ENCODE peak calls at places on chromosomes 6 and 20, in five cellular contexts. F is heart left ventricle, O is dorsolateral prefrontal cortex, S is AG04450, J is pancreas. T is an unnamed sample.

GRCh38 chr6:107128175-107128574 is 12.9 kb upstream of the BEND3 start:
- DNase-seq in J (no peak), S (no peak), F (no peak), O (no peak), T (no peak)

GRCh38 chr6:44627091-44627878 is 239.8 kb downstream of the CDC5L start:
- DNase-seq in J (no peak), S (no peak), F (peak; percentile 55), O (no peak), T (no peak)

GRCh38 chr6:145015739-145016558 is 719.4 kb downstream of the EPM2A start:
- DNase-seq in F (no peak), S (peak; percentile 72), J (no peak), O (no peak), T (peak; percentile 71)

GRCh38 chr20:14049111-14049510 is 53.8 kb downstream of the MACROD2 start:
- DNase-seq in F (no peak), J (no peak), O (no peak), S (no peak), T (no peak)

GRCh38 chr6:5401845-5402738 is 140.8 kb downstream of the FARS2 start:
- DNase-seq in S (no peak), F (no peak), J (no peak), O (no peak), T (no peak)

GRCh38 chr6:85772641-85773040 is 130.0 kb upstream of the SYNCRIP start:
- DNase-seq in J (no peak), S (no peak), O (no peak), F (no peak), T (no peak)

GRCh38 chr6:139636391-139636790 is 261.9 kb upstream of the CITED2 start:
- DNase-seq in J (no peak), F (no peak), S (no peak), O (no peak), T (no peak)

GRCh38 chr20:11001767-11002540 is 328.2 kb upstream of the JAG1 start:
- DNase-seq in J (no peak), O (no peak), S (no peak), F (no peak), T (no peak)

GRCh38 chr6:75337805-75338204 is 53.2 kb upstream of the TMEM30A start:
- DNase-seq in S (no peak), O (no peak), J (no peak), F (no peak), T (no peak)

GRCh38 chr6:387293-387694 is 4.3 kb upstream of the IRF4 start:
- DNase-seq in S (no peak), F (no peak), J (no peak), O (no peak), T (no peak)

GRCh38 chr6:44805239-44805849 is 417.8 kb downstream of the CDC5L start:
- DNase-seq in J (no peak), S (peak; percentile 39), F (no peak), O (no peak), T (peak; percentile 74)

GRCh38 chr6:142372348-142372747 is 70.5 kb downstream of the ADGRG6 start:
- DNase-seq in O (no peak), S (no peak), J (no peak), F (no peak), T (no peak)

GRCh38 chr6:141809901-141810300 is 322.8 kb upstream of the GJE1 start:
- DNase-seq in F (no peak), J (no peak), O (no peak), S (no peak), T (no peak)

GRCh38 chr6:43267619-43268347 is 24.5 kb downstream of the TTBK1 start:
- DNase-seq in J (no peak), F (no peak), O (no peak), S (no peak), T (no peak)

GRCh38 chr20:63087236-63087871 is 80.6 kb upstream of the BHLHE23 start:
- DNase-seq in O (peak; percentile 13), S (no peak), J (peak; percentile 7), F (peak; percentile 7), T (no peak)

GRCh38 chr6:125794342-125795137 is 3.8 kb downstream of the NCOA7 start:
- DNase-seq in J (no peak), S (no peak), O (no peak), F (no peak), T (no peak)

GRCh38 chr6:166611631-166612030 is 15.4 kb downstream of the RPS6KA2 start:
- DNase-seq in S (no peak), O (no peak), J (no peak), F (no peak), T (no peak)

GRCh38 chr6:24517659-24518538 is 23.1 kb downstream of the ALDH5A1 start:
- DNase-seq in J (no peak), F (no peak), S (no peak), O (no peak), T (no peak)

GRCh38 chr20:23629017-23629541 is 8.7 kb downstream of the CST3 start:
- DNase-seq in O (no peak), S (peak; percentile 8), J (no peak), F (no peak), T (no peak)

GRCh38 chr6:165807249-165807951 is 144.4 kb upstream of the PDE10A start:
- DNase-seq in J (no peak), F (no peak), S (no peak), O (no peak), T (no peak)

GRCh38 chr20:52761867-52762266 is 210.3 kb upstream of the TSHZ2 start:
- DNase-seq in O (no peak), J (no peak), F (no peak), S (no peak), T (no peak)

GRCh38 chr20:49750611-49751396 is 37.1 kb upstream of the B4GALT5 start:
- DNase-seq in J (no peak), F (no peak), O (no peak), S (no peak), T (no peak)

GRCh38 chr20:53253668-53254067 is 281.5 kb downstream of the TSHZ2 start:
- DNase-seq in O (no peak), F (no peak), J (no peak), S (no peak), T (no peak)

GRCh38 chr6:54493138-54493537 is 184.9 kb downstream of the TINAG start:
- DNase-seq in F (no peak), J (no peak), S (peak; percentile 51), O (no peak), T (peak; percentile 76)

GRCh38 chr6:22512716-22513452 is 56.5 kb upstream of the HDGFL1 start:
- DNase-seq in J (no peak), S (peak; percentile 48), O (no peak), F (no peak), T (no peak)

GRCh38 chr6:132234356-132234755 is 166.9 kb downstream of the MOXD1 start:
- DNase-seq in O (no peak), F (no peak), J (no peak), S (no peak), T (no peak)

GRCh38 chr20:45938727-45939438 is 4.4 kb downstream of the PCIF1 start:
- DNase-seq in S (no peak), F (no peak), O (no peak), J (no peak), T (no peak)

GRCh38 chr6:11397622-11398450 is 139.7 kb upstream of the TMEM170B start:
- DNase-seq in J (no peak), F (no peak), O (no peak), S (no peak), T (no peak)

GRCh38 chr6:39599341-39599740 is 125.9 kb downstream of the KIF6 start:
- DNase-seq in S (no peak), J (no peak), F (no peak), O (no peak), T (no peak)

GRCh38 chr6:1778693-1779235 is 169.0 kb downstream of the FOXC1 start:
- DNase-seq in S (no peak), O (no peak), F (no peak), J (no peak), T (no peak)

GRCh38 chr6:107105511-107106116 is 9.7 kb downstream of the BEND3 start:
- DNase-seq in J (no peak), S (no peak), F (no peak), O (no peak), T (no peak)

GRCh38 chr20:33072362-33072761 is 7.1 kb upstream of the BPIFB4 start:
- DNase-seq in J (no peak), F (no peak), O (no peak), S (no peak), T (no peak)

GRCh38 chr20:33071198-33071597 is 8.2 kb upstream of the BPIFB4 start:
- DNase-seq in F (no peak), J (no peak), S (no peak), O (no peak), T (no peak)

GRCh38 chr20:33070413-33071053 is 8.9 kb upstream of the BPIFB4 start:
- DNase-seq in F (no peak), J (no peak), S (no peak), O (no peak), T (no peak)

GRCh38 chr20:33074675-33075074 is 4.8 kb upstream of the BPIFB4 start:
- DNase-seq in J (no peak), F (no peak), S (no peak), O (no peak), T (no peak)

GRCh38 chr20:33072813-33073212 is 6.6 kb upstream of the BPIFB4 start:
- DNase-seq in J (no peak), O (no peak), F (no peak), S (no peak), T (no peak)
- TF ChIP-seq CTCF in J (no peak), O (no peak), F (no peak), S (no peak), T (no peak)

GRCh38 chr20:31602779-31603441 is 2.2 kb upstream of the ID1 start:
- DNase-seq in S (no peak), F (no peak), O (no peak), J (no peak), T (no peak)

GRCh38 chr20:31602430-31602778 is 2.7 kb upstream of the ID1 start:
- DNase-seq in J (no peak), S (no peak), O (no peak), F (no peak), T (no peak)

GRCh38 chr20:31604567-31605030 is 490 bp upstream of the ID1 start:
- DNase-seq in S (no peak), F (no peak), O (no peak), J (no peak), T (no peak)

GRCh38 chr20:31605031-31605901 is at the start of gene ID1:
- DNase-seq in S (peak; percentile 78), F (peak; percentile 96), O (peak; percentile 88), J (peak; percentile 90), T (peak; percentile 70)

GRCh38 chr20:31603822-31604566 is 1.1 kb upstream of the ID1 start:
- DNase-seq in O (peak; percentile 84), S (peak; percentile 63), J (peak; percentile 95), F (peak; percentile 97), T (peak; percentile 81)
- H3K27me3 ChIP-seq in O (no peaks in the 10 kb centered on the region), S (no peaks in the 10 kb centered on the region), J (no peaks in the 10 kb centered on the region), F (no peaks in the 10 kb centered on the region), T (no peaks in the 10 kb centered on the region)

GRCh38 chr6:42163941-42164340 is 9.2 kb upstream of the GUCA1A start:
- DNase-seq in S (peak; percentile 39), O (no peak), J (no peak), F (no peak), T (peak; percentile 13)
- H3K4me3 ChIP-seq in S (no peak overlapping the region), O (no peak overlapping the region), J (no peak overlapping the region), F (no peak overlapping the region), T (no peak overlapping the region)

GRCh38 chr6:4059115-4059777 is 19.7 kb downstream of the FAM217A start:
- DNase-seq in S (peak; percentile 46), O (no peak), J (no peak), F (no peak), T (peak; percentile 50)
- TF ChIP-seq CTCF in S (peak; percentile 41), O (no peak), J (no peak), F (no peak), T (peak; percentile 44)

GRCh38 chr20:44426879-44427785 is 48.5 kb upstream of the TTPAL start:
- DNase-seq in S (no peak), F (no peak), O (no peak), J (no peak), T (no peak)
- H3K27me3 ChIP-seq in S (peaks cover 15% of the 10 kb centered on the region), F (peaks cover 4% of the 10 kb centered on the region), O (no peaks in the 10 kb centered on the region), J (no peaks in the 10 kb centered on the region), T (no peaks in the 10 kb centered on the region)

T was measured in BJ.